ENCODE peak calls at places on chromosomes 3 and 15, in eight cellular contexts. H, V, R, Q, N, Z, E and B are unnamed samples.

GRCh38 chr3:26087751-26088150 is 297.9 kb downstream of the OXSM start:
- DNase-seq in H (no peak), V (no peak), R (no peak), Q (no peak), N (no peak), Z (no peak), E (no peak), B (no peak)

GRCh38 chr15:91694829-91695205 is 158.7 kb upstream of the SLCO3A1 start:
- DNase-seq in H (no peak), V (no peak), R (peak; percentile 26), Q (no peak), N (no peak), Z (no peak), E (no peak), B (no peak)

GRCh38 chr15:93072440-93073394 is 16.3 kb downstream of the RGMA start:
- DNase-seq in H (no peak), V (no peak), R (peak; percentile 81), Q (no peak), N (peak; percentile 57), Z (peak; percentile 81), E (peak; percentile 87), B (peak; percentile 44)

GRCh38 chr3:116018651-116019050 is 395.3 kb downstream of the GAP43 start:
- DNase-seq in H (no peak), V (no peak), R (no peak), Q (no peak), N (no peak), Z (no peak), E (no peak), B (no peak)

GRCh38 chr3:184368804-184369183 is 7.3 kb downstream of the POLR2H start:
- DNase-seq in H (peak; percentile 36), V (no peak), R (no peak), Q (no peak), N (no peak), Z (no peak), E (no peak), B (no peak)

GRCh38 chr3:107384907-107385306 is 7.7 kb downstream of the CCDC54 start:
- DNase-seq in H (no peak), V (no peak), R (no peak), Q (no peak), N (no peak), Z (no peak), E (no peak), B (no peak)

GRCh38 chr3:9749663-9750555 is at the start of gene OGG1:
- DNase-seq in H (peak; percentile 95), V (peak; percentile 92), R (peak; percentile 99), Q (peak; percentile 94), N (peak; percentile 98), Z (peak; percentile 90), E (peak; percentile 96), B (peak; percentile 97)

GRCh38 chr15:98043160-98044059 is 82.9 kb downstream of the ARRDC4 start:
- DNase-seq in H (no peak), V (no peak), R (no peak), Q (no peak), N (no peak), Z (no peak), E (no peak), B (no peak)

GRCh38 chr3:65342084-65342683 is 654.4 kb upstream of the ADAMTS9 start:
- DNase-seq in H (peak; percentile 1), V (peak; percentile 8), R (peak; percentile 52), Q (no peak), N (no peak), Z (peak; percentile 56), E (peak; percentile 74), B (no peak)

GRCh38 chr3:174439621-174440349 is 419.3 kb upstream of the NAALADL2 start:
- DNase-seq in H (no peak), V (no peak), R (peak; percentile 30), Q (no peak), N (peak; percentile 89), Z (no peak), E (no peak), B (peak; percentile 61)

GRCh38 chr3:99825239-99825638 is 7.6 kb downstream of the CMSS1 start:
- DNase-seq in H (no peak), V (no peak), R (no peak), Q (no peak), N (no peak), Z (no peak), E (no peak), B (no peak)

GRCh38 chr3:38551026-38551832 is 55.1 kb downstream of the EXOG start:
- DNase-seq in H (no peak), V (no peak), R (no peak), Q (no peak), N (no peak), Z (no peak), E (no peak), B (no peak)

GRCh38 chr3:159852256-159852655 is 136.4 kb upstream of the IL12A start:
- DNase-seq in H (no peak), V (no peak), R (no peak), Q (no peak), N (no peak), Z (no peak), E (no peak), B (no peak)